ENCODE peak calls at places on chromosomes 5 and 9, in five cellular contexts. P is NCI-H345, X is H4, J is keratinocyte, M is HL-60. S is an unnamed sample.

GRCh38 chr5:43833966-43834365 is 231.0 kb downstream of the NNT start:
- DNase-seq in X (no peak), J (no peak), P (no peak), M (no peak), S (no peak)

GRCh38 chr5:113000466-113000865 is 23.9 kb downstream of the DCP2 start:
- DNase-seq in P (no peak), M (no peak), X (no peak), J (no peak), S (no peak)

GRCh38 chr9:115775669-115776068 is 377.9 kb upstream of the PAPPA start:
- DNase-seq in J (no peak), P (no peak), X (no peak), M (no peak), S (no peak)

GRCh38 chr9:114348261-114348905 is 18.7 kb downstream of the ORM2 start:
- DNase-seq in J (no peak), M (no peak), X (no peak), P (no peak), S (no peak)

GRCh38 chr5:169243651-169244422 is 57.1 kb downstream of the SLIT3 start:
- DNase-seq in J (no peak), X (no peak), P (no peak), M (no peak), S (no peak)

GRCh38 chr5:41010572-41010971 is 60.6 kb downstream of the MROH2B start:
- DNase-seq in X (no peak), P (no peak), M (no peak), J (no peak), S (no peak)

GRCh38 chr5:180155331-180155881 is 53.6 kb downstream of the RASGEF1C start:
- DNase-seq in P (no peak), X (no peak), M (no peak), J (no peak), S (peak)

GRCh38 chr9:74765572-74765971 is 122.1 kb downstream of the TRPM6 start:
- DNase-seq in J (no peak), P (no peak), X (no peak), M (no peak), S (no peak)

GRCh38 chr9:14768561-14769234 is 46.2 kb upstream of the CER1 start:
- DNase-seq in P (peak), J (no peak), M (no peak), X (peak), S (peak)

GRCh38 chr5:180135128-180135955 is 63.8 kb upstream of the RNF130 start:
- DNase-seq in P (no peak), X (peak), M (peak), J (no peak), S (no peak)

GRCh38 chr9:89482950-89483349 is 15.0 kb downstream of the SEMA4D start:
- DNase-seq in J (no peak), M (no peak), P (no peak), X (no peak), S (no peak)

GRCh38 chr5:61449756-61450155 is 117.7 kb downstream of the ZSWIM6 start:
- DNase-seq in X (no peak), J (peak), M (no peak), P (no peak), S (peak)

GRCh38 chr5:159891371-159891770 is 24.9 kb upstream of the ADRA1B start:
- DNase-seq in J (no peak), X (no peak), M (no peak), P (no peak), S (peak)

GRCh38 chr5:134905246-134905996 is 490 bp downstream of the PCBD2 start:
- DNase-seq in M (peak), P (peak), X (peak), J (no peak), S (peak)

GRCh38 chr5:173771058-173771742 is 116.9 kb upstream of the CPEB4 start:
- DNase-seq in M (no peak), X (no peak), J (no peak), P (no peak), S (peak)

GRCh38 chr5:74978347-74978746 is 74.0 kb downstream of the GCNT4 start:
- DNase-seq in J (no peak), X (no peak), M (peak), P (no peak), S (no peak)

GRCh38 chr5:89120719-89121118 is 237.7 kb upstream of the MEF2C start:
- DNase-seq in M (peak), P (no peak), X (no peak), J (no peak), S (no peak)

GRCh38 chr9:38643456-38644173 is 23.2 kb upstream of the ANKRD18A start:
- DNase-seq in M (no peak), P (no peak), X (no peak), J (no peak), S (no peak)

GRCh38 chr9:114880276-114880891 is 50.0 kb downstream of the TNFSF8 start:
- DNase-seq in M (peak), X (no peak), P (no peak), J (no peak), S (no peak)

GRCh38 chr5:68505917-68506860 is 290.6 kb downstream of the PIK3R1 start:
- DNase-seq in X (no peak), J (no peak), M (no peak), P (no peak), S (peak)

GRCh38 chr5:134392301-134392700 is 19.4 kb downstream of the CDKN2AIPNL start:
- DNase-seq in X (no peak), P (no peak), J (no peak), M (no peak), S (no peak)

GRCh38 chr5:2496126-2496525 is 255.4 kb downstream of the IRX2 start:
- DNase-seq in M (no peak), X (no peak), P (no peak), J (no peak), S (no peak)

GRCh38 chr5:108587816-108588215 is 159.9 kb upstream of the FER start:
- DNase-seq in M (no peak), J (no peak), P (no peak), X (no peak), S (no peak)

GRCh38 chr9:129679537-129679936 is 14.1 kb downstream of the PRRX2 start:
- DNase-seq in P (no peak), J (no peak), M (no peak), X (no peak), S (no peak)